ENCODE peak calls at places on chromosomes 3 and 15, in five cellular contexts. One of them, this sample, is unnamed.

GRCh38 chr3:150183619-150184425 is 213.1 kb upstream of the PFN2 start:
- DNase-seq in NCI-H1694 treated with DMSO at 0.1 percent for 48 hours: peak; percentile 84
- DNase-seq in activated CD8-positive, alpha-beta memory T cell treated with anti-CD3 and anti-CD28 coated beads for 24 hours: peak; percentile 73
- DNase-seq in head of caudate nucleus: peak; percentile 89
- DNase-seq in mesothelial cell of epicardium: peak; percentile 72
- DNase-seq in this sample: peak; percentile 60

GRCh38 chr15:71219646-71220045 is 104.4 kb downstream of the THSD4 start:
- DNase-seq in head of caudate nucleus: no peak
- DNase-seq in activated CD8-positive, alpha-beta memory T cell treated with anti-CD3 and anti-CD28 coated beads for 24 hours: no peak
- DNase-seq in NCI-H1694 treated with DMSO at 0.1 percent for 48 hours: no peak
- DNase-seq in mesothelial cell of epicardium: no peak
- DNase-seq in this sample: no peak

GRCh38 chr3:18409266-18409665 is 15.9 kb downstream of the SATB1 start:
- DNase-seq in activated CD8-positive, alpha-beta memory T cell treated with anti-CD3 and anti-CD28 coated beads for 24 hours: no peak
- DNase-seq in NCI-H1694 treated with DMSO at 0.1 percent for 48 hours: no peak
- DNase-seq in head of caudate nucleus: no peak
- DNase-seq in mesothelial cell of epicardium: no peak
- DNase-seq in this sample: no peak

GRCh38 chr3:17313746-17314145 is 428.7 kb downstream of the TBC1D5 start:
- DNase-seq in mesothelial cell of epicardium: no peak
- DNase-seq in head of caudate nucleus: no peak
- DNase-seq in NCI-H1694 treated with DMSO at 0.1 percent for 48 hours: no peak
- DNase-seq in activated CD8-positive, alpha-beta memory T cell treated with anti-CD3 and anti-CD28 coated beads for 24 hours: no peak
- DNase-seq in this sample: no peak

GRCh38 chr3:151579571-151580270 is 118.9 kb upstream of the IGSF10 start:
- DNase-seq in mesothelial cell of epicardium: no peak
- DNase-seq in NCI-H1694 treated with DMSO at 0.1 percent for 48 hours: no peak
- DNase-seq in activated CD8-positive, alpha-beta memory T cell treated with anti-CD3 and anti-CD28 coated beads for 24 hours: no peak
- DNase-seq in head of caudate nucleus: no peak
- DNase-seq in this sample: no peak

GRCh38 chr15:48719668-48720067 is 74.2 kb upstream of the FBN1 start:
- DNase-seq in head of caudate nucleus: no peak
- DNase-seq in mesothelial cell of epicardium: no peak
- DNase-seq in activated CD8-positive, alpha-beta memory T cell treated with anti-CD3 and anti-CD28 coated beads for 24 hours: no peak
- DNase-seq in NCI-H1694 treated with DMSO at 0.1 percent for 48 hours: no peak
- DNase-seq in this sample: no peak

GRCh38 chr3:48784426-48785120 is 63.1 kb downstream of the PRKAR2A start:
- DNase-seq in activated CD8-positive, alpha-beta memory T cell treated with anti-CD3 and anti-CD28 coated beads for 24 hours: no peak
- DNase-seq in NCI-H1694 treated with DMSO at 0.1 percent for 48 hours: no peak
- DNase-seq in mesothelial cell of epicardium: no peak
- DNase-seq in head of caudate nucleus: no peak
- DNase-seq in this sample: no peak

GRCh38 chr3:186609247-186609868 is 3.5 kb upstream of the AHSG start:
- DNase-seq in mesothelial cell of epicardium: no peak
- DNase-seq in head of caudate nucleus: no peak
- DNase-seq in NCI-H1694 treated with DMSO at 0.1 percent for 48 hours: no peak
- DNase-seq in activated CD8-positive, alpha-beta memory T cell treated with anti-CD3 and anti-CD28 coated beads for 24 hours: no peak
- DNase-seq in this sample: no peak

GRCh38 chr15:75363786-75364185 is 4.6 kb downstream of the MAN2C1 start:
- DNase-seq in NCI-H1694 treated with DMSO at 0.1 percent for 48 hours: no peak
- DNase-seq in activated CD8-positive, alpha-beta memory T cell treated with anti-CD3 and anti-CD28 coated beads for 24 hours: peak; percentile 43
- DNase-seq in head of caudate nucleus: no peak
- DNase-seq in mesothelial cell of epicardium: no peak
- DNase-seq in this sample: no peak

GRCh38 chr3:166013073-166013679 is 176.0 kb upstream of the BCHE start:
- DNase-seq in mesothelial cell of epicardium: no peak
- DNase-seq in NCI-H1694 treated with DMSO at 0.1 percent for 48 hours: peak; percentile 34
- DNase-seq in head of caudate nucleus: no peak
- DNase-seq in activated CD8-positive, alpha-beta memory T cell treated with anti-CD3 and anti-CD28 coated beads for 24 hours: no peak
- DNase-seq in this sample: no peak

GRCh38 chr15:64895285-64896065 is 16.2 kb upstream of the ANKDD1A start:
- DNase-seq in NCI-H1694 treated with DMSO at 0.1 percent for 48 hours: no peak
- DNase-seq in activated CD8-positive, alpha-beta memory T cell treated with anti-CD3 and anti-CD28 coated beads for 24 hours: peak; percentile 71
- DNase-seq in mesothelial cell of epicardium: no peak
- DNase-seq in head of caudate nucleus: no peak
- DNase-seq in this sample: no peak

GRCh38 chr3:24237971-24238767 is 256.5 kb downstream of the THRB start:
- DNase-seq in NCI-H1694 treated with DMSO at 0.1 percent for 48 hours: peak; percentile 20
- DNase-seq in activated CD8-positive, alpha-beta memory T cell treated with anti-CD3 and anti-CD28 coated beads for 24 hours: no peak
- DNase-seq in head of caudate nucleus: peak; percentile 62
- DNase-seq in mesothelial cell of epicardium: no peak
- DNase-seq in this sample: no peak

GRCh38 chr3:146195605-146196004 is 34.6 kb upstream of the PLOD2 start:
- DNase-seq in NCI-H1694 treated with DMSO at 0.1 percent for 48 hours: no peak
- DNase-seq in activated CD8-positive, alpha-beta memory T cell treated with anti-CD3 and anti-CD28 coated beads for 24 hours: no peak
- DNase-seq in mesothelial cell of epicardium: no peak
- DNase-seq in head of caudate nucleus: no peak
- DNase-seq in this sample: no peak

GRCh38 chr15:31173790-31174450 is 72.4 kb upstream of the TRPM1 start:
- DNase-seq in activated CD8-positive, alpha-beta memory T cell treated with anti-CD3 and anti-CD28 coated beads for 24 hours: no peak
- DNase-seq in head of caudate nucleus: no peak
- DNase-seq in mesothelial cell of epicardium: no peak
- DNase-seq in NCI-H1694 treated with DMSO at 0.1 percent for 48 hours: no peak
- DNase-seq in this sample: no peak

GRCh38 chr15:74172751-74173544 is 562 bp upstream of the ISLR start:
- DNase-seq in head of caudate nucleus: no peak
- DNase-seq in mesothelial cell of epicardium: no peak
- DNase-seq in NCI-H1694 treated with DMSO at 0.1 percent for 48 hours: no peak
- DNase-seq in activated CD8-positive, alpha-beta memory T cell treated with anti-CD3 and anti-CD28 coated beads for 24 hours: no peak
- DNase-seq in this sample: peak; percentile 51

GRCh38 chr3:155080692-155081091 is 573 bp downstream of the MME start:
- DNase-seq in mesothelial cell of epicardium: no peak
- DNase-seq in activated CD8-positive, alpha-beta memory T cell treated with anti-CD3 and anti-CD28 coated beads for 24 hours: no peak
- DNase-seq in head of caudate nucleus: peak; percentile 11
- DNase-seq in NCI-H1694 treated with DMSO at 0.1 percent for 48 hours: no peak
- DNase-seq in this sample: no peak

GRCh38 chr3:70108072-70108471 is 108.5 kb downstream of the SAMMSON start:
- DNase-seq in NCI-H1694 treated with DMSO at 0.1 percent for 48 hours: no peak
- DNase-seq in head of caudate nucleus: no peak
- DNase-seq in mesothelial cell of epicardium: no peak
- DNase-seq in activated CD8-positive, alpha-beta memory T cell treated with anti-CD3 and anti-CD28 coated beads for 24 hours: no peak
- DNase-seq in this sample: no peak

GRCh38 chr3:30655187-30655812 is 48.9 kb downstream of the TGFBR2 start:
- DNase-seq in activated CD8-positive, alpha-beta memory T cell treated with anti-CD3 and anti-CD28 coated beads for 24 hours: peak; percentile 77
- DNase-seq in head of caudate nucleus: no peak
- DNase-seq in mesothelial cell of epicardium: no peak
- DNase-seq in NCI-H1694 treated with DMSO at 0.1 percent for 48 hours: no peak
- DNase-seq in this sample: no peak

GRCh38 chr3:42190701-42191442 is 75.1 kb downstream of the CCK start:
- DNase-seq in activated CD8-positive, alpha-beta memory T cell treated with anti-CD3 and anti-CD28 coated beads for 24 hours: peak; percentile 85
- DNase-seq in mesothelial cell of epicardium: peak; percentile 84
- DNase-seq in head of caudate nucleus: peak; percentile 72
- DNase-seq in NCI-H1694 treated with DMSO at 0.1 percent for 48 hours: peak; percentile 2
- DNase-seq in this sample: no peak

This sample was measured in RWPE2.